ENCODE peak calls at places on chromosome 3, in six cellular contexts. O, D, R, X, Z and E are unnamed samples.

GRCh38 chr3:120153294-120153693 is 59.0 kb upstream of the GSK3B start:
- DNase-seq in Z (no peak), R (no peak), X (peak), D (no peak), O (no peak), E (no peak)

GRCh38 chr3:123602325-123602724 is 17.5 kb upstream of the HACD2 start:
- DNase-seq in X (peak), Z (peak), O (no peak), D (no peak), R (peak), E (no peak)

GRCh38 chr3:111695584-111696213 is 100.6 kb upstream of the ZBED2 start:
- DNase-seq in X (no peak), O (no peak), Z (no peak), R (no peak), D (no peak), E (no peak)

GRCh38 chr3:373193-373784 is 176.7 kb downstream of the CHL1 start:
- DNase-seq in Z (no peak), R (no peak), D (no peak), O (no peak), X (no peak), E (no peak)

GRCh38 chr3:96434616-96435015 is 379.8 kb upstream of the EPHA6 start:
- DNase-seq in O (no peak), Z (no peak), X (no peak), D (no peak), R (no peak), E (no peak)

GRCh38 chr3:156433910-156434309 is 121.0 kb downstream of the SSR3 start:
- DNase-seq in O (no peak), Z (no peak), R (no peak), D (no peak), X (no peak), E (no peak)

GRCh38 chr3:9679476-9680097 is 24.0 kb upstream of the CPNE9 start:
- DNase-seq in D (no peak), O (no peak), Z (no peak), X (no peak), R (no peak), E (no peak)

GRCh38 chr3:34053631-34054030 is 255.2 kb downstream of the PDCD6IP start:
- DNase-seq in O (no peak), Z (no peak), D (no peak), X (no peak), R (no peak), E (no peak)

GRCh38 chr3:94626599-94626998 is 563.7 kb downstream of the NSUN3 start:
- DNase-seq in Z (no peak), D (no peak), R (no peak), X (no peak), O (no peak), E (no peak)

GRCh38 chr3:33440328-33440577 is at the start of gene UBP1:
- DNase-seq in X (no peak), Z (no peak), R (no peak), O (no peak), D (no peak), E (no peak)

GRCh38 chr3:49120096-49120437 is 556 bp downstream of the USP19 start:
- DNase-seq in O (no peak), D (no peak), R (no peak), X (no peak), Z (no peak), E (no peak)

GRCh38 chr3:24060055-24060454 is 115.0 kb downstream of the NR1D2 start:
- DNase-seq in O (no peak), Z (peak), R (no peak), X (no peak), D (peak), E (no peak)

GRCh38 chr3:173663664-173664063 is 266.1 kb downstream of the NLGN1 start:
- DNase-seq in X (no peak), R (no peak), Z (no peak), O (no peak), D (no peak), E (no peak)

GRCh38 chr3:128381609-128382008 is 85.1 kb downstream of the DNAJB8 start:
- DNase-seq in D (no peak), O (no peak), X (no peak), Z (no peak), R (no peak), E (no peak)

GRCh38 chr3:110027446-110027845 is 690.1 kb upstream of the DPPA4 start:
- DNase-seq in D (no peak), Z (peak), O (no peak), X (peak), R (no peak), E (no peak)

GRCh38 chr3:32045091-32045964 is 61.1 kb upstream of the GPD1L start:
- DNase-seq in Z (peak), D (peak), X (peak), O (peak), R (peak), E (no peak)

GRCh38 chr3:6803652-6804051 is 57.3 kb upstream of the GRM7 start:
- DNase-seq in X (no peak), D (no peak), O (no peak), Z (no peak), R (no peak), E (no peak)

GRCh38 chr3:6805236-6805635 is 55.7 kb upstream of the GRM7 start:
- DNase-seq in Z (peak), O (no peak), X (no peak), D (no peak), R (no peak), E (no peak)

GRCh38 chr3:6799264-6799915 is 61.5 kb upstream of the GRM7 start:
- DNase-seq in X (no peak), Z (no peak), R (peak), D (peak), O (no peak), E (no peak)
- TF ChIP-seq CTCF in X (peak), Z (peak), R (peak), D (peak), O (no peak), E (no peak)

GRCh38 chr3:134659391-134660045 is 8.7 kb upstream of the KY start:
- DNase-seq in O (no peak), R (no peak), Z (no peak), D (no peak), X (no peak), E (no peak)
- H3K4me3 ChIP-seq in O (no peak), R (no peak), Z (no peak), D (no peak), X (no peak), E (no peak)

DNA sequence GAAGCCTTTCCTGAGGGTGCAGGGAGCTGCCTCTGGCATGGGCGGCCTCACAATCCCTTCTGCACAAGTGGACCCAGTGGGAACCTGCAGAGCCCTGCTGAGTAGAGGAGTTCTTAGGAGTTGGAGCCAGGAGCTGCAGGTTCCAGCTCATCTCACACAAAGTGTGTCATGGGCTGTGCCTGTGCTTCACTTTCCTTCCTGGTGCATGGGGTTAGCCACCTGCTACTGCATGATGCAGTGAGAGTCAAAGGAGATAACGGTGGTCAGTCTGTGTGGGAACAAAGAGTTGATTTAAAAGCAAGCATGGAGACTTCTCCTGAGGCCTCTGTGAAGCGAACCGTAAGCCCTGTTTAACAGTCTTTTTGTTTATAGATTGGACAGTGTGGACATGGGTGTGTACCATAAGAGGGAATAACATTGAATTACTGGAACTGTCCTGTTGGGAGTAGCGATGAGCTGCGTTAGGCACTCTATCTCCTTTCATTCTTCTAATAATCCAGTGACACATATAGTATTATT is 68.6 kb upstream of the PRR23C start:
- DNase-seq in R (no peak), O (no peak), Z (no peak), D (no peak), X (no peak), E (no peak)
- TF ChIP-seq CTCF in R (no peak), O (no peak), Z (no peak), D (no peak), X (no peak), E (no peak)

DNA sequence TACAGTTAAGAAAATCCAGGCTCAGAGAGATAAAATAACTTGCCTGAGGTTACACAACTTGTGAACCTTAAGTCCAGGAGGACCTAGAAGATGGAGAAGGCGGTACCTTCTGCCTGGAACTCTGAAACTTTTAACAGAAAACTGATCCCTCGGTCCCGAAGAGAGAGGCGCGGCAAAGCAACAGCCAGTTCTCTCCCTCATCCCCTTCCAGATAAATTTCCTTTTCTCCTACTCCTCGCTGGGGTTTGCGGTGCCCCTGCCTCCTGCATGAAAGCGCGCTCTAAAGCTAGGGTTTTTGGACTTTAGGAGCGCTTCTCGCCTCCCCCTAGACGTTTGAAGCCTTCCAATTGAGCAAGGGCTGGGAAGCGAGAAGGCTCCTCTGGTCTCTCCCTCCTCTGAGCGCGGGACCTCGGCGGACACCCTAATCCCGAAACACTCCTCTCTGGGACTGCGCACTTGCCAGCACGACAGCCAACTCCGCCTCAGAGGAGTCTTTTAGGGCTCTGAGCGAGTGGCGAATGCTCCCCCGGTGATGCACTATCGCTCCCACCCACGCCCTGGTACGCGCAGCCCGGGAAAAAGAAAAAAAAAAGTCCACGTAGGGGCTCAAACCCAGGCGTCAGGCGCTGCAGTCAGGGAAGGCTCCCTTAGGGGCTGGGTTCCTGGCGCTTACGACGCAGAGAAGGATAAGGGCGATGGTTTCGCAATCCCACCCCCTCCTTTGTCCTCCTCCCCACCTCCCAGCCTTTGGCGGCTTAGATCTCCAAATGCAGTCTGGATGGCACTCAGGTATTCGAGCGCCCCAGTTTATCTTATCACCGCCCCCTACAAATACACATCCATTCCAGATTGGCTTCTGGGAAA is 7.9 kb upstream of the EOMES start:
- DNase-seq in X (no peak), O (no peak), R (no peak), D (no peak), Z (no peak), E (no peak)
- H3K4me3 ChIP-seq in X (no peak), O (no peak), R (no peak), D (no peak), Z (no peak), E (peak)

GRCh38 chr3:195154111-195154791 is 116.7 kb downstream of the XXYLT1 start:
- DNase-seq in Z (no peak), O (peak), D (no peak), R (no peak), X (no peak), E (no peak)
- TF ChIP-seq CTCF in Z (no peak), O (no peak), D (no peak), R (no peak), X (no peak), E (no peak)

DNA sequence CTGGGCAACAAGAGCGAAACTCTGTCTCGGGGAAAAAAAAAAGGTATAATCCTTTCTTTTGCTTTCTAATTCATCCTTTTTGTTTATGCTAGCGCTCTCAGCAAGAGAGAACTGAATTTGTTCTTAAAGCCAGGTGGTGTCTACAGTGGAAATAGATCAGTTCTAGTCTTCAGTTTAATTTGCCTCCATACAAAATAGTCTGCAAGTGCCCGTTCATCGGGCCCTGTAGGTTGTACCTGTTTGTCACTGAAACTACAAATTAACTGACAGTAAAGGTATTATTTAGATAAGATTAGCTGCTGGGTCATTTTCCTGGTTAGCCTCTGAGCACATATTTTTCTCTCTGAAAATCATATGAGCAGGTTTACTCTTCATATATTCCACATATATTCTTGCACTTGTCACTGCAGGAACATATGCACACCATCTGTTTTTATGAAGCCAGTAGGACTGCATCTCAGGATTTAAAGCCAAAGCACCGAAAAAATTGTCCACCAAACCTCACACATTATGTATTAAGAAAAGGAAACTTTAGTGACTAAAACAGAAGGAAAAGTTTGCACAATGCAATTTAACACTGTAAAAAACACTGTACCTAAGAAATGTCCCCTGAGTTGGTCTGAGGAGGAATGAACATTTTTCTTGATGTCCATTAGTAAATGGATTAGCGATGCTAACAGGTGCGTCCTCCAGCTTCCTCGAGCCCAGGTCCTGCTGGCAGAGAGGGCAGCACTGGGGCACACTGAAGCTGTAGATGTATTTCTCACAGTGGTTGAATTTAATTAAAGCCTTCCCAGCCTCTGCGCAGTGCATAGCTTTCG is 437 bp downstream of the MKRN2OS start:
- DNase-seq in D (no peak), O (no peak), R (no peak), Z (no peak), X (no peak), E (no peak)
- H3K4me3 ChIP-seq in D (no peak), O (no peak), R (peak), Z (no peak), X (no peak), E (no peak)

DNA sequence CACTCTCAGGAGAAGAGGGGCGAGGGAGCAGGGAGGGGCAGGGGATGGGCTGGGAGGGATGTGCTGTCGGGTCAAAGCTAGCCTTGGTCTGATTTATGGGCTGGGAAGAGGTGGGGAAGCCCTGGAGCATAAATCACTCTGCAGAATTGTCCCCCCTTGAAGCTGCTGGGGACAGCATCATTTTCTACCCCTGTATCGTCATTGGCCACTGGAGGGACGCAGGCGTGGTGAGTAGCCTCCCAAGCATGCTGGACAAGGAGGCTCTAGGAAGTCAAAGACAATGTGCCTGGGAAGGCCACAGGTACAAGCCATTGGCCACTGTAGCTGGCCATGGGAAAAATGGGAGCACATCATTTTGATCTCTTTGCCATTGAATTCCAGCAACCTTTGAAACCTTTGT is 175.5 kb upstream of the CTDSPL start:
- DNase-seq in X (no peak), D (no peak), R (no peak), O (no peak), Z (no peak), E (no peak)
- TF ChIP-seq CTCF in X (no peak), D (no peak), R (no peak), O (no peak), Z (no peak), E (no peak)